ENCODE peak calls at places on chromosomes 2 and 18, in nine cellular contexts. Q, C, R, N, A, X, G, P and U are unnamed samples.

GRCh38 chr2:190637903-190638618 is 10.8 kb upstream of the NAB1 start:
- ATAC-seq in Q (peak), C (no peak), R (no peak), N (peak), A (no peak), X (peak), G (no peak), P (peak), U (peak)

GRCh38 chr2:78408795-78409118 is 616.7 kb upstream of the REG3G start:
- ATAC-seq in Q (no peak), C (no peak), R (no peak), N (peak), A (no peak), X (no peak), G (no peak), P (no peak), U (no peak)

GRCh38 chr2:207334631-207335371 is 169.1 kb upstream of the KLF7 start:
- ATAC-seq in Q (peak), C (no peak), R (no peak), N (peak), A (no peak), X (peak), G (no peak), P (peak), U (peak)

GRCh38 chr2:135582383-135582782 is 51.1 kb downstream of the R3HDM1 start:
- ATAC-seq in Q (no peak), C (no peak), R (no peak), N (no peak), A (no peak), X (no peak), G (no peak), P (no peak), U (no peak)

GRCh38 chr2:173086518-173087213 is 11.0 kb downstream of the MAP3K20 start:
- ATAC-seq in Q (peak), C (no peak), R (no peak), N (peak), A (no peak), X (no peak), G (no peak), P (peak), U (no peak)

GRCh38 chr18:57440331-57441101 is 5.3 kb downstream of the ONECUT2 start:
- ATAC-seq in Q (no peak), C (no peak), R (no peak), N (no peak), A (no peak), X (peak), G (no peak), P (no peak), U (no peak)

GRCh38 chr18:22847867-22848451 is 85.2 kb upstream of the RBBP8 start:
- ATAC-seq in Q (no peak), C (no peak), R (no peak), N (no peak), A (no peak), X (no peak), G (no peak), P (no peak), U (no peak)

GRCh38 chr2:215269397-215270117 is 42.3 kb upstream of the ATIC start:
- ATAC-seq in Q (no peak), C (peak), R (no peak), N (peak), A (peak), X (peak), G (peak), P (peak), U (peak)

GRCh38 chr2:39128919-39129391 is 8.1 kb upstream of the SOS1 start:
- ATAC-seq in Q (no peak), C (peak), R (peak), N (no peak), A (peak), X (no peak), G (peak), P (no peak), U (no peak)

GRCh38 chr2:18987592-18988073 is 370.8 kb downstream of the OSR1 start:
- ATAC-seq in Q (no peak), C (no peak), R (no peak), N (no peak), A (no peak), X (no peak), G (no peak), P (no peak), U (peak)

GRCh38 chr2:40458271-40458794 is 6.4 kb upstream of the SLC8A1 start:
- ATAC-seq in Q (peak), C (no peak), R (no peak), N (no peak), A (no peak), X (no peak), G (no peak), P (no peak), U (peak)

GRCh38 chr2:219247678-219248642 is 2.7 kb downstream of the STK16 start:
- ATAC-seq in Q (no peak), C (peak), R (peak), N (peak), A (peak), X (no peak), G (peak), P (no peak), U (no peak)

GRCh38 chr2:217775920-217776503 is 226.8 kb downstream of the TNS1 start:
- ATAC-seq in Q (no peak), C (no peak), R (no peak), N (no peak), A (no peak), X (no peak), G (no peak), P (no peak), U (no peak)

GRCh38 chr2:46982356-46983064 is 66.9 kb upstream of the MCFD2 start:
- ATAC-seq in Q (no peak), C (no peak), R (no peak), N (no peak), A (no peak), X (no peak), G (no peak), P (no peak), U (no peak)

GRCh38 chr2:204608261-204608660 is 63.0 kb downstream of the PARD3B start:
- ATAC-seq in Q (peak), C (no peak), R (no peak), N (peak), A (no peak), X (peak), G (no peak), P (peak), U (no peak)

GRCh38 chr18:38751211-38751610 is 1185.6 kb upstream of the CELF4 start:
- ATAC-seq in Q (no peak), C (no peak), R (no peak), N (no peak), A (no peak), X (no peak), G (no peak), P (no peak), U (no peak)

GRCh38 chr2:220847587-220847986 is 724.5 kb downstream of the EPHA4 start:
- ATAC-seq in Q (no peak), C (no peak), R (no peak), N (no peak), A (no peak), X (no peak), G (no peak), P (no peak), U (peak)

GRCh38 chr2:98835831-98836385 is 100.1 kb downstream of the CRACDL start:
- ATAC-seq in Q (no peak), C (peak), R (peak), N (no peak), A (peak), X (no peak), G (peak), P (no peak), U (no peak)

GRCh38 chr2:128185576-128185975 is 94.6 kb downstream of the UGGT1 start:
- ATAC-seq in Q (peak), C (no peak), R (no peak), N (no peak), A (no peak), X (no peak), G (no peak), P (no peak), U (no peak)

GRCh38 chr2:82792316-82792715 is 1666.8 kb downstream of the SUCLG1 start:
- ATAC-seq in Q (no peak), C (no peak), R (no peak), N (no peak), A (no peak), X (no peak), G (no peak), P (no peak), U (no peak)

GRCh38 chr18:78661316-78661715 is 318.3 kb upstream of the SALL3 start:
- ATAC-seq in Q (no peak), C (no peak), R (no peak), N (no peak), A (no peak), X (no peak), G (no peak), P (no peak), U (no peak)

GRCh38 chr18:45456076-45457066 is 158.9 kb upstream of the SLC14A2 start:
- ATAC-seq in Q (peak), C (peak), R (no peak), N (peak), A (no peak), X (no peak), G (no peak), P (no peak), U (peak)

GRCh38 chr18:74506405-74507119 is 10.4 kb downstream of the CNDP2 start:
- ATAC-seq in Q (no peak), C (no peak), R (no peak), N (no peak), A (no peak), X (peak), G (no peak), P (peak), U (no peak)

GRCh38 chr2:105329561-105330495 is at the start of gene TGFBRAP1:
- ATAC-seq in Q (peak), C (peak), R (peak), N (peak), A (peak), X (peak), G (peak), P (peak), U (peak)

GRCh38 chr2:171824086-171824485 is 70.0 kb downstream of the SLC25A12 start:
- ATAC-seq in Q (peak), C (no peak), R (no peak), N (no peak), A (no peak), X (no peak), G (no peak), P (no peak), U (no peak)

GRCh38 chr2:179129574-179130238 is 79.8 kb upstream of the CCDC141 start:
- ATAC-seq in Q (no peak), C (peak), R (peak), N (no peak), A (no peak), X (peak), G (no peak), P (peak), U (peak)

GRCh38 chr2:114534051-114534727 is 91.7 kb downstream of the DPP10 start:
- ATAC-seq in Q (peak), C (no peak), R (no peak), N (peak), A (no peak), X (peak), G (no peak), P (no peak), U (no peak)

GRCh38 chr2:227655454-227655853 is 11.2 kb upstream of the SCYGR5 start:
- ATAC-seq in Q (peak), C (no peak), R (no peak), N (peak), A (no peak), X (peak), G (no peak), P (peak), U (peak)

GRCh38 chr18:49590608-49591007 is 28.8 kb downstream of the LIPG start:
- ATAC-seq in Q (no peak), C (no peak), R (no peak), N (peak), A (no peak), X (no peak), G (no peak), P (peak), U (no peak)

GRCh38 chr2:164905307-164905706 is 50.0 kb downstream of the SLC38A11 start:
- ATAC-seq in Q (no peak), C (no peak), R (no peak), N (no peak), A (no peak), X (no peak), G (no peak), P (no peak), U (no peak)

GRCh38 chr2:108363048-108363899 is 14.5 kb upstream of the SULT1C4 start:
- ATAC-seq in Q (no peak), C (no peak), R (no peak), N (no peak), A (no peak), X (no peak), G (no peak), P (no peak), U (no peak)

GRCh38 chr2:18267501-18267900 is 293.0 kb downstream of the RDH14 start:
- ATAC-seq in Q (no peak), C (no peak), R (no peak), N (no peak), A (no peak), X (no peak), G (no peak), P (no peak), U (no peak)

GRCh38 chr2:238155051-238155760 is 3.6 kb upstream of the ERFE start:
- ATAC-seq in Q (peak), C (no peak), R (no peak), N (no peak), A (no peak), X (no peak), G (no peak), P (no peak), U (no peak)

GRCh38 chr2:216539120-216539519 is 40.5 kb downstream of the RPL37A start:
- ATAC-seq in Q (no peak), C (no peak), R (no peak), N (no peak), A (no peak), X (no peak), G (no peak), P (no peak), U (no peak)

GRCh38 chr2:177553176-177553909 is 160.8 kb downstream of the AGPS start:
- ATAC-seq in Q (peak), C (no peak), R (no peak), N (no peak), A (no peak), X (peak), G (no peak), P (peak), U (peak)

GRCh38 chr2:223580951-223581350 is 21.2 kb downstream of the SCG2 start:
- ATAC-seq in Q (peak), C (no peak), R (no peak), N (no peak), A (no peak), X (peak), G (no peak), P (no peak), U (peak)

GRCh38 chr2:23485841-23486395 is 100.9 kb downstream of the KLHL29 start:
- ATAC-seq in Q (no peak), C (no peak), R (no peak), N (no peak), A (no peak), X (no peak), G (no peak), P (no peak), U (no peak)

GRCh38 chr2:178425255-178425827 is 25.6 kb downstream of the PRKRA start:
- ATAC-seq in Q (no peak), C (no peak), R (no peak), N (no peak), A (no peak), X (no peak), G (no peak), P (no peak), U (no peak)